ENCODE peak calls at places on chromosomes 13 and 19, in nine cellular contexts. One of them, this sample, is unnamed.

GRCh38 chr19:33379151-33379829 is 5.8 kb downstream of the CEBPG start:
- DNase-seq in caudate nucleus: no peak
- DNase-seq in kidney tubule cell: no peak
- DNase-seq in substantia nigra: no peak
- DNase-seq in tibial nerve: no peak
- DNase-seq in activated T-cell treated with anti-CD3 and anti-CD28 coated beads for 1 hour: no peak
- DNase-seq in fibroblast of the aortic adventitia: no peak
- DNase-seq in stimulated activated CD4-positive, alpha-beta T cell treated with anti-CD3 and anti-CD28 coated beads, Interleukin-2, amount 100 ng/mL, for 48 hours: no peak
- DNase-seq in ovary: no peak
- DNase-seq in this sample: no peak

GRCh38 chr13:30859326-30859725 is 46.7 kb upstream of the MEDAG start:
- DNase-seq in caudate nucleus: no peak
- DNase-seq in kidney tubule cell: peak
- DNase-seq in substantia nigra: no peak
- DNase-seq in tibial nerve: no peak
- DNase-seq in activated T-cell treated with anti-CD3 and anti-CD28 coated beads for 1 hour: no peak
- DNase-seq in fibroblast of the aortic adventitia: no peak
- DNase-seq in stimulated activated CD4-positive, alpha-beta T cell treated with anti-CD3 and anti-CD28 coated beads, Interleukin-2, amount 100 ng/mL, for 48 hours: no peak
- DNase-seq in ovary: no peak
- DNase-seq in this sample: no peak

GRCh38 chr19:28472843-28473242 is 740.1 kb downstream of the UQCRFS1 start:
- DNase-seq in caudate nucleus: no peak
- DNase-seq in kidney tubule cell: peak
- DNase-seq in substantia nigra: no peak
- DNase-seq in tibial nerve: no peak
- DNase-seq in activated T-cell treated with anti-CD3 and anti-CD28 coated beads for 1 hour: no peak
- DNase-seq in fibroblast of the aortic adventitia: no peak
- DNase-seq in stimulated activated CD4-positive, alpha-beta T cell treated with anti-CD3 and anti-CD28 coated beads, Interleukin-2, amount 100 ng/mL, for 48 hours: no peak
- DNase-seq in ovary: no peak
- DNase-seq in this sample: no peak

GRCh38 chr13:31885994-31886393 is 145.6 kb upstream of the FRY start:
- DNase-seq in caudate nucleus: no peak
- DNase-seq in kidney tubule cell: no peak
- DNase-seq in substantia nigra: no peak
- DNase-seq in tibial nerve: no peak
- DNase-seq in activated T-cell treated with anti-CD3 and anti-CD28 coated beads for 1 hour: no peak
- DNase-seq in fibroblast of the aortic adventitia: no peak
- DNase-seq in stimulated activated CD4-positive, alpha-beta T cell treated with anti-CD3 and anti-CD28 coated beads, Interleukin-2, amount 100 ng/mL, for 48 hours: no peak
- DNase-seq in ovary: no peak
- DNase-seq in this sample: no peak

GRCh38 chr19:58033741-58034475 is at the start of gene ZSCAN1:
- DNase-seq in caudate nucleus: peak
- DNase-seq in kidney tubule cell: peak
- DNase-seq in substantia nigra: peak
- DNase-seq in tibial nerve: peak
- DNase-seq in activated T-cell treated with anti-CD3 and anti-CD28 coated beads for 1 hour: peak
- DNase-seq in fibroblast of the aortic adventitia: peak
- DNase-seq in stimulated activated CD4-positive, alpha-beta T cell treated with anti-CD3 and anti-CD28 coated beads, Interleukin-2, amount 100 ng/mL, for 48 hours: no peak
- DNase-seq in ovary: peak
- DNase-seq in this sample: peak

GRCh38 chr13:80727321-80727975 is 386.5 kb upstream of the SPRY2 start:
- DNase-seq in caudate nucleus: no peak
- DNase-seq in kidney tubule cell: no peak
- DNase-seq in substantia nigra: no peak
- DNase-seq in tibial nerve: no peak
- DNase-seq in activated T-cell treated with anti-CD3 and anti-CD28 coated beads for 1 hour: no peak
- DNase-seq in fibroblast of the aortic adventitia: no peak
- DNase-seq in stimulated activated CD4-positive, alpha-beta T cell treated with anti-CD3 and anti-CD28 coated beads, Interleukin-2, amount 100 ng/mL, for 48 hours: no peak
- DNase-seq in ovary: no peak
- DNase-seq in this sample: no peak

GRCh38 chr13:29369060-29369743 is 226.3 kb downstream of the SLC7A1 start:
- DNase-seq in caudate nucleus: no peak
- DNase-seq in kidney tubule cell: peak
- DNase-seq in substantia nigra: peak
- DNase-seq in tibial nerve: no peak
- DNase-seq in activated T-cell treated with anti-CD3 and anti-CD28 coated beads for 1 hour: no peak
- DNase-seq in fibroblast of the aortic adventitia: peak
- DNase-seq in stimulated activated CD4-positive, alpha-beta T cell treated with anti-CD3 and anti-CD28 coated beads, Interleukin-2, amount 100 ng/mL, for 48 hours: no peak
- DNase-seq in ovary: no peak
- DNase-seq in this sample: no peak

GRCh38 chr19:54183431-54183830 is 5.9 kb downstream of the MBOAT7 start:
- DNase-seq in caudate nucleus: no peak
- DNase-seq in kidney tubule cell: no peak
- DNase-seq in substantia nigra: no peak
- DNase-seq in tibial nerve: no peak
- DNase-seq in activated T-cell treated with anti-CD3 and anti-CD28 coated beads for 1 hour: no peak
- DNase-seq in fibroblast of the aortic adventitia: no peak
- DNase-seq in stimulated activated CD4-positive, alpha-beta T cell treated with anti-CD3 and anti-CD28 coated beads, Interleukin-2, amount 100 ng/mL, for 48 hours: no peak
- DNase-seq in ovary: no peak
- DNase-seq in this sample: peak

GRCh38 chr19:56107626-56108351 is 13.3 kb downstream of the ZNF787 start:
- DNase-seq in caudate nucleus: no peak
- DNase-seq in kidney tubule cell: no peak
- DNase-seq in substantia nigra: no peak
- DNase-seq in tibial nerve: no peak
- DNase-seq in activated T-cell treated with anti-CD3 and anti-CD28 coated beads for 1 hour: no peak
- DNase-seq in fibroblast of the aortic adventitia: no peak
- DNase-seq in stimulated activated CD4-positive, alpha-beta T cell treated with anti-CD3 and anti-CD28 coated beads, Interleukin-2, amount 100 ng/mL, for 48 hours: no peak
- DNase-seq in ovary: no peak
- DNase-seq in this sample: no peak

GRCh38 chr13:32318072-32318471 is 2.8 kb downstream of the BRCA2 start:
- DNase-seq in caudate nucleus: no peak
- DNase-seq in kidney tubule cell: no peak
- DNase-seq in substantia nigra: no peak
- DNase-seq in tibial nerve: no peak
- DNase-seq in activated T-cell treated with anti-CD3 and anti-CD28 coated beads for 1 hour: no peak
- DNase-seq in fibroblast of the aortic adventitia: no peak
- DNase-seq in stimulated activated CD4-positive, alpha-beta T cell treated with anti-CD3 and anti-CD28 coated beads, Interleukin-2, amount 100 ng/mL, for 48 hours: no peak
- DNase-seq in ovary: no peak
- DNase-seq in this sample: no peak

GRCh38 chr19:4705413-4706131 is 18.1 kb downstream of the DPP9 start:
- DNase-seq in caudate nucleus: no peak
- DNase-seq in kidney tubule cell: peak
- DNase-seq in substantia nigra: no peak
- DNase-seq in tibial nerve: no peak
- DNase-seq in activated T-cell treated with anti-CD3 and anti-CD28 coated beads for 1 hour: no peak
- DNase-seq in fibroblast of the aortic adventitia: no peak
- DNase-seq in stimulated activated CD4-positive, alpha-beta T cell treated with anti-CD3 and anti-CD28 coated beads, Interleukin-2, amount 100 ng/mL, for 48 hours: no peak
- DNase-seq in ovary: peak
- DNase-seq in this sample: no peak

GRCh38 chr19:33784432-33784831 is 12.2 kb upstream of the KCTD15 start:
- DNase-seq in caudate nucleus: no peak
- DNase-seq in kidney tubule cell: no peak
- DNase-seq in substantia nigra: no peak
- DNase-seq in tibial nerve: no peak
- DNase-seq in activated T-cell treated with anti-CD3 and anti-CD28 coated beads for 1 hour: no peak
- DNase-seq in fibroblast of the aortic adventitia: no peak
- DNase-seq in stimulated activated CD4-positive, alpha-beta T cell treated with anti-CD3 and anti-CD28 coated beads, Interleukin-2, amount 100 ng/mL, for 48 hours: no peak
- DNase-seq in ovary: no peak
- DNase-seq in this sample: no peak

GRCh38 chr19:44684892-44685847 is 13.8 kb upstream of the CEACAM16 start:
- DNase-seq in caudate nucleus: no peak
- DNase-seq in kidney tubule cell: peak
- DNase-seq in substantia nigra: no peak
- DNase-seq in tibial nerve: no peak
- DNase-seq in activated T-cell treated with anti-CD3 and anti-CD28 coated beads for 1 hour: no peak
- DNase-seq in fibroblast of the aortic adventitia: peak
- DNase-seq in stimulated activated CD4-positive, alpha-beta T cell treated with anti-CD3 and anti-CD28 coated beads, Interleukin-2, amount 100 ng/mL, for 48 hours: no peak
- DNase-seq in ovary: no peak
- DNase-seq in this sample: peak

GRCh38 chr19:49889687-49890348 is 6.9 kb downstream of the IL4I1 start:
- DNase-seq in caudate nucleus: no peak
- DNase-seq in kidney tubule cell: peak
- DNase-seq in substantia nigra: peak
- DNase-seq in tibial nerve: peak
- DNase-seq in activated T-cell treated with anti-CD3 and anti-CD28 coated beads for 1 hour: peak
- DNase-seq in fibroblast of the aortic adventitia: peak
- DNase-seq in stimulated activated CD4-positive, alpha-beta T cell treated with anti-CD3 and anti-CD28 coated beads, Interleukin-2, amount 100 ng/mL, for 48 hours: peak
- DNase-seq in ovary: peak
- DNase-seq in this sample: peak